ENCODE peak calls at places on chromosomes 1 and 21, in five cellular contexts. S is testis, B is Peyer's patch, H is transverse colon, J is H1. F is an unnamed sample. For H3K4me1, the result is how much of the 10 kb centered on the place peaks cover.

GRCh38 chr1:119447344-119447743 is 32.4 kb downstream of the HSD3B2 start:
- DNase-seq in B (no peak), J (no peak), S (no peak), H (no peak), F (no peak)

GRCh38 chr1:68615303-68615702 is 118.4 kb upstream of the DEPDC1 start:
- DNase-seq in H (no peak), J (no peak), B (no peak), S (no peak), F (no peak)

GRCh38 chr1:104018922-104019674 is 269.4 kb downstream of the AMY1C start:
- DNase-seq in H (no peak), B (no peak), J (no peak), S (no peak), F (no peak)

GRCh38 chr1:160006312-160006940 is 25.4 kb downstream of the PIGM start:
- DNase-seq in S (peak), B (peak), H (peak), J (peak), F (peak)

GRCh38 chr1:91549041-91549735 is 48.5 kb downstream of the CDC7 start:
- DNase-seq in S (no peak), J (no peak), B (no peak), H (peak), F (no peak)

GRCh38 chr21:36723371-36723881 is 24.5 kb downstream of the SIM2 start:
- DNase-seq in B (peak), S (no peak), J (no peak), H (no peak), F (no peak)

GRCh38 chr1:30872033-30872947 is 36.3 kb downstream of the SDC3 start:
- DNase-seq in J (no peak), H (no peak), S (no peak), B (no peak), F (no peak)

GRCh38 chr1:65691152-65691900 is 101.4 kb upstream of the PDE4B start:
- DNase-seq in B (no peak), J (no peak), H (no peak), S (no peak), F (no peak)

GRCh38 chr21:46604975-46605758 is at the start of gene S100B:
- DNase-seq in H (no peak), B (no peak), J (no peak), S (no peak), F (no peak)

GRCh38 chr21:43375827-43376795 is 50.8 kb downstream of the SIK1 start:
- DNase-seq in B (no peak), J (no peak), H (no peak), S (no peak), F (no peak)

GRCh38 chr1:99481391-99481996 is 164.4 kb upstream of the PALMD start:
- DNase-seq in B (no peak), J (no peak), S (peak), H (peak), F (peak)

GRCh38 chr1:171032822-171033702 is 57.6 kb upstream of the FMO3 start:
- DNase-seq in S (no peak), H (no peak), J (no peak), B (no peak), F (no peak)

GRCh38 chr1:20301463-20302092 is 10.9 kb downstream of the VWA5B1 start:
- DNase-seq in H (no peak), S (no peak), B (no peak), J (no peak), F (no peak)

GRCh38 chr1:170200665-170201397 is 55.1 kb downstream of the NTMT2 start:
- DNase-seq in S (peak), H (no peak), J (no peak), B (no peak), F (peak)

GRCh38 chr1:233897325-233898162 is 6.9 kb upstream of the SLC35F3 start:
- DNase-seq in S (no peak), J (no peak), B (no peak), H (no peak), F (no peak)

GRCh38 chr1:197911172-197911856 is 5.9 kb upstream of the LHX9 start:
- DNase-seq in B (peak), S (no peak), H (no peak), J (no peak), F (no peak)

GRCh38 chr1:39427369-39427768 is 64.1 kb upstream of the BMP8A start:
- DNase-seq in H (no peak), J (no peak), B (no peak), S (no peak), F (no peak)

GRCh38 chr21:42071146-42071737 is at the start of gene UMODL1:
- DNase-seq in J (no peak), S (no peak), B (peak), H (no peak), F (no peak)

GRCh38 chr1:38026592-38027200 is 14.2 kb downstream of the UTP11 start:
- DNase-seq in B (no peak), J (no peak), H (peak), S (peak), F (peak)

GRCh38 chr1:39898648-39899603 is 2.8 kb downstream of the MYCL start:
- DNase-seq in H (peak), J (no peak), S (peak), B (no peak), F (no peak)

GRCh38 chr1:33244143-33244808 is 12.0 kb upstream of the ZNF362 start:
- DNase-seq in H (no peak), B (no peak), J (no peak), S (no peak), F (no peak)

GRCh38 chr1:209183195-209183594 is 400.3 kb upstream of the CAMK1G start:
- DNase-seq in J (no peak), H (no peak), B (no peak), S (no peak), F (no peak)

GRCh38 chr1:216215169-216215568 is 208.1 kb downstream of the USH2A start:
- DNase-seq in S (no peak), J (no peak), B (no peak), H (no peak), F (no peak)

GRCh38 chr1:66278260-66279046 is 255.5 kb upstream of the SGIP1 start:
- DNase-seq in B (no peak), S (no peak), J (no peak), H (no peak), F (no peak)

GRCh38 chr21:21018841-21019240 is 20.6 kb downstream of the NCAM2 start:
- DNase-seq in S (no peak), H (no peak), J (no peak), B (no peak), F (no peak)

GRCh38 chr1:242739246-242739645 is 214.7 kb upstream of the PLD5 start:
- DNase-seq in S (no peak), B (no peak), J (no peak), H (no peak), F (no peak)

GRCh38 chr21:44527156-44527982 is 12.6 kb downstream of the KRTAP10-1 start:
- DNase-seq in H (no peak), J (no peak), B (peak), S (no peak), F (no peak)

GRCh38 chr1:58006421-58007032 is 540.0 kb downstream of the OMA1 start:
- DNase-seq in J (peak), S (no peak), H (no peak), B (no peak), F (no peak)

GRCh38 chr1:12604986-12605385 is 13.0 kb downstream of the DHRS3 start:
- DNase-seq in S (no peak), H (no peak), B (no peak), J (no peak), F (no peak)

GRCh38 chr1:116889417-116889816 is 20.3 kb upstream of the PTGFRN start:
- DNase-seq in J (no peak), S (no peak), H (no peak), B (no peak), F (no peak)

GRCh38 chr1:241837901-241838300 is 10.1 kb upstream of the EXO1 start:
- DNase-seq in S (no peak), H (no peak), B (no peak), J (no peak), F (no peak)

GRCh38 chr1:45011837-45012638 is at the start of gene UROD:
- DNase-seq in J (peak), H (peak), B (peak), S (peak), F (peak)

GRCh38 chr1:220575718-220576497 is 48.0 kb downstream of the MARK1 start:
- DNase-seq in H (no peak), S (no peak), B (no peak), J (no peak), F (no peak)

GRCh38 chr1:189185077-189185476 is 1292.6 kb downstream of the BRINP3 start:
- DNase-seq in J (no peak), S (no peak), B (no peak), H (no peak), F (no peak)

GRCh38 chr1:240693036-240693435 is 81.1 kb upstream of the GREM2 start:
- DNase-seq in B (no peak), S (no peak), J (no peak), H (no peak), F (no peak)

GRCh38 chr21:42030311-42030710 is 20.2 kb upstream of the ZBTB21 start:
- DNase-seq in H (no peak), J (no peak), S (no peak), B (peak), F (no peak)

DNA sequence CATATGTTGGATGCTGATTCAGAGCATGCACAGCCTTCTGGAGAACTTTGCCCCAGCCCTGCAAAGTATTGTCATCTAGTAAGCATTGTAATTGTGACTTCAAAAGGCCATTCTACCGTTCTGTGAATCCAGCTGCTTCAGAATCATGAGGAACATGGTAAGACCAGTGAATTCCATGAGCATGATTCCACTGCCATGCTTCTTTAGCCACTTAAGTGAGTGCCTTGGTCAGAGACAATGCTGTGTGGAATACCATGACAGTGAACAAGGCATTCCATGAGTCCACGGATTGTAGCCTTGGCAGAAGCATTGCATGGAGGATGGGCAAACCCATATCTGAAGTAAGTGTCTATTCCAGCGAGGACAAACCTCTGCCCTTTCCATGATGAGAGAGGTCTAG is 123.7 kb downstream of the S1PR1 start:
- DNase-seq in H (no peak), B (no peak), S (no peak), J (no peak), F (no peak)
- H3K4me1 ChIP-seq in H (under half), B (under half), S (under half), J (under half), F (under half)

GRCh38 chr1:156120318-156120717 is 5.8 kb downstream of the LMNA start:
- DNase-seq in B (no peak), J (no peak), S (no peak), H (no peak), F (no peak)
- H3K4me3 ChIP-seq in B (peak), J (no peak), S (no peak), H (peak), F (no peak)

DNA sequence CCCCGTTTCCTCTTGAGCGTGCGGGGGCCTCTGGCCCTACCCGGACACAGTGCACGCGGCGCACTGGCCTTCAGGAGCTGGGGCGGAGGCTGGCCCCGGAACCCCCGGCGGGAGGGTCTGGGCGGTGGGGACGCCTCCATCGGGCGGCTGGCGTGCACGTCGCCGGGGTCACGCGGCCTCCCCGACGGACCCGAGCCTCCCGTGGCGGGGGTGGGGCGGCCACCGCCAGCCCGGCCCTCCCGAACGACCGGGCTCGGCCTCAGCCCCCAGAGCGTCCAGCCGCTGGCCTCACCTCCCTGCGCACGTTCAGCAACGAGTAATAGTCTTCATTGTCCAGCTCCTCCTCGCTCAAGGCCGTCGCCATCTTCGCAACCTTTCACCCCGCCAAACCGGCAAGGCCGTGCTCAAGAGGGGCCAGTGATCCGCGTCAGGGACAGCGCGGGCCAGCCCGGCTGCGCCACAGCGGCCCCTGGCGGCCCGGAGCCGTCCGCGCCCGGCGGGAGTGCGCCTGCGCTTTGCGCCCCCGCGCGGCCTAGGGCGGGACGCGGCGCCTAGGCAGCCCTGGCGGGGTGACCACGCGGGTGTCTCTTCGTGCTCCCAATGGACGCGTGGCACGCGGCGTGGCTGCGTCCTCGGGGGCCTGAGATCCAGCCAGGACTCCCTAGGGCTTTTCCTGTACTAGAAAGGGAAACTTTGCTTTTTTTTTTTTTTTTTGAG is at the start of gene DNAJC11:
- DNase-seq in H (peak), J (peak), B (peak), S (peak), F (peak)
- TF ChIP-seq POLR2A in H (peak), J (peak), B (no peak), S (no peak), F (no peak)

GRCh38 chr1:9782897-9783296 is 40.9 kb downstream of the CLSTN1 start:
- DNase-seq in S (no peak), H (no peak), J (no peak), B (no peak), F (no peak)

GRCh38 chr1:9787702-9788101 is 36.1 kb downstream of the CLSTN1 start:
- DNase-seq in B (no peak), H (peak), J (no peak), S (no peak), F (no peak)

GRCh38 chr1:9785406-9785805 is 38.4 kb downstream of the CLSTN1 start:
- DNase-seq in H (no peak), B (no peak), S (no peak), J (no peak), F (no peak)

GRCh38 chr1:9782116-9782751 is 41.5 kb downstream of the CLSTN1 start:
- DNase-seq in J (no peak), S (no peak), B (no peak), H (no peak), F (no peak)

GRCh38 chr1:9784508-9785133 is 39.1 kb downstream of the CLSTN1 start:
- DNase-seq in J (no peak), B (no peak), S (peak), H (peak), F (peak)
- H3K4me1 ChIP-seq in J (under half), B (under half), S (under half), H (under half), F (under half)

DNA sequence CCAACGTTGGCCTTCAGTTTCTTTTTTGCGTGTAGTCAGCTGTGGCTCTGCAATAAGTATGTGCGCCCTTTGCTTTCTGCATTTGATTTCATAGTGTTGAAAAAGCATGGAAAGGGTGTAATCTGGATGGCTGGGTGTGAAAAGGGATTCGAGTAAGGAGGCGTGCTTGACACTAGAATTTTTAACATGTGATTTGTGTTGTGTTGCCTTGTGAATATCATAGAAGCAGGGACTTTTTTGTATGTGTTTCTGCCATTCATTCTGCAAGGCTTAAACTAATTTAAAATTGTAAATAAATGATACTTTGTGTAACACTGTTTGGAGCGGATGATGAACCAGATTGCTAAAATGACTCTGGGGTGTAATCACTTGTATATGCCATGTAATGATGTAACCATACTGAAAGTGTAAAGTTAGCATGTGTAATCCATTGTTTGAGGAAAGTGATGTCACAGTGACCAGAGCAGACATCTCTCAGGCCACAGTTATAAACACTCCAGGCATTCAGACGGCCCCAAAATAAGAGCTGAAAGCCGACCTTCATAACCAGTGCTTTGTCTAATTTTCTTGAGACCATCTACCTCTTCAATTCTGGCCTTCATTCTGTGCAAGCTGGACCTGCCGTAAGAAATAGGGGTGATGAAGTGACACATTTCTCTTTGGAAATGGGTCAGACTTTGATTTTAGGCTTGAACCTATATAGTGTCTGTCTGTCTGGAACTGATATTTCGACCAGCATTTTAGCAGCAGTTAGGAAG is 616 bp downstream of the SH3BGR start:
- DNase-seq in J (no peak), H (no peak), S (no peak), B (no peak), F (no peak)
- H3K4me3 ChIP-seq in J (peak), H (peak), S (no peak), B (no peak), F (no peak)

GRCh38 chr1:27872059-27872801 is at the start of gene THEMIS2:
- DNase-seq in J (no peak), H (peak), B (peak), S (peak), F (peak)
- TF ChIP-seq POLR2A in J (peak), H (peak), B (peak), S (no peak), F (peak)